ENCODE peak calls at places on chromosomes 12 and 14, in five cellular contexts. One of them, this sample, is unnamed.

GRCh38 chr12:42560977-42561376 is 28.6 kb downstream of the PRICKLE1 start:
- ATAC-seq in activated naive CD8-positive, alpha-beta T cell treated with anti-CD3 and anti-CD28 coated beads, Interleukin-2, amount 50 U/mL, for 24 hours: no peak
- ATAC-seq in IMR-90: no peak
- ATAC-seq in T-cell: no peak
- ATAC-seq in T-helper 17 cell: no peak
- ATAC-seq in this sample: no peak

GRCh38 chr14:105908481-105908911 is 382.1 kb downstream of the TMEM121 start:
- ATAC-seq in activated naive CD8-positive, alpha-beta T cell treated with anti-CD3 and anti-CD28 coated beads, Interleukin-2, amount 50 U/mL, for 24 hours: no peak
- ATAC-seq in IMR-90: no peak
- ATAC-seq in T-cell: no peak
- ATAC-seq in T-helper 17 cell: no peak
- ATAC-seq in this sample: no peak

GRCh38 chr14:94681300-94682060 is 69.3 kb downstream of the SERPINA3 start:
- ATAC-seq in activated naive CD8-positive, alpha-beta T cell treated with anti-CD3 and anti-CD28 coated beads, Interleukin-2, amount 50 U/mL, for 24 hours: no peak
- ATAC-seq in IMR-90: peak
- ATAC-seq in T-cell: no peak
- ATAC-seq in T-helper 17 cell: no peak
- ATAC-seq in this sample: peak

GRCh38 chr14:96307434-96307833 is 51.4 kb downstream of the BDKRB1 start:
- ATAC-seq in activated naive CD8-positive, alpha-beta T cell treated with anti-CD3 and anti-CD28 coated beads, Interleukin-2, amount 50 U/mL, for 24 hours: no peak
- ATAC-seq in IMR-90: no peak
- ATAC-seq in T-cell: no peak
- ATAC-seq in T-helper 17 cell: no peak
- ATAC-seq in this sample: no peak

GRCh38 chr14:68076451-68076850 is 256.9 kb downstream of the RAD51B start:
- ATAC-seq in activated naive CD8-positive, alpha-beta T cell treated with anti-CD3 and anti-CD28 coated beads, Interleukin-2, amount 50 U/mL, for 24 hours: no peak
- ATAC-seq in IMR-90: peak
- ATAC-seq in T-cell: no peak
- ATAC-seq in T-helper 17 cell: no peak
- ATAC-seq in this sample: peak

GRCh38 chr14:58765375-58765774 is 127.6 kb downstream of the DACT1 start:
- ATAC-seq in activated naive CD8-positive, alpha-beta T cell treated with anti-CD3 and anti-CD28 coated beads, Interleukin-2, amount 50 U/mL, for 24 hours: no peak
- ATAC-seq in IMR-90: no peak
- ATAC-seq in T-cell: no peak
- ATAC-seq in T-helper 17 cell: no peak
- ATAC-seq in this sample: no peak

GRCh38 chr12:64390275-64390851 is at the start of gene C12orf56:
- ATAC-seq in activated naive CD8-positive, alpha-beta T cell treated with anti-CD3 and anti-CD28 coated beads, Interleukin-2, amount 50 U/mL, for 24 hours: peak
- ATAC-seq in IMR-90: peak
- ATAC-seq in T-cell: peak
- ATAC-seq in T-helper 17 cell: peak
- ATAC-seq in this sample: peak

GRCh38 chr12:56004211-56004610 is 7.1 kb downstream of the SUOX start:
- ATAC-seq in activated naive CD8-positive, alpha-beta T cell treated with anti-CD3 and anti-CD28 coated beads, Interleukin-2, amount 50 U/mL, for 24 hours: no peak
- ATAC-seq in IMR-90: no peak
- ATAC-seq in T-cell: no peak
- ATAC-seq in T-helper 17 cell: no peak
- ATAC-seq in this sample: no peak

GRCh38 chr12:99752740-99753139 is 105.2 kb downstream of the GARIN6 start:
- ATAC-seq in activated naive CD8-positive, alpha-beta T cell treated with anti-CD3 and anti-CD28 coated beads, Interleukin-2, amount 50 U/mL, for 24 hours: no peak
- ATAC-seq in IMR-90: no peak
- ATAC-seq in T-cell: no peak
- ATAC-seq in T-helper 17 cell: no peak
- ATAC-seq in this sample: peak

GRCh38 chr12:59710964-59711363 is 115.1 kb downstream of the SLC16A7 start:
- ATAC-seq in activated naive CD8-positive, alpha-beta T cell treated with anti-CD3 and anti-CD28 coated beads, Interleukin-2, amount 50 U/mL, for 24 hours: no peak
- ATAC-seq in IMR-90: no peak
- ATAC-seq in T-cell: no peak
- ATAC-seq in T-helper 17 cell: no peak
- ATAC-seq in this sample: no peak

GRCh38 chr12:1171657-1172056 is 180.6 kb downstream of the ERC1 start:
- ATAC-seq in activated naive CD8-positive, alpha-beta T cell treated with anti-CD3 and anti-CD28 coated beads, Interleukin-2, amount 50 U/mL, for 24 hours: no peak
- ATAC-seq in IMR-90: no peak
- ATAC-seq in T-cell: no peak
- ATAC-seq in T-helper 17 cell: no peak
- ATAC-seq in this sample: peak

GRCh38 chr12:50985322-50985721 is 33.0 kb downstream of the HIGD1C start:
- ATAC-seq in activated naive CD8-positive, alpha-beta T cell treated with anti-CD3 and anti-CD28 coated beads, Interleukin-2, amount 50 U/mL, for 24 hours: peak
- ATAC-seq in IMR-90: peak
- ATAC-seq in T-cell: no peak
- ATAC-seq in T-helper 17 cell: no peak
- ATAC-seq in this sample: peak

GRCh38 chr12:105060715-105061378 is 23.4 kb downstream of the ALDH1L2 start:
- ATAC-seq in activated naive CD8-positive, alpha-beta T cell treated with anti-CD3 and anti-CD28 coated beads, Interleukin-2, amount 50 U/mL, for 24 hours: no peak
- ATAC-seq in IMR-90: no peak
- ATAC-seq in T-cell: no peak
- ATAC-seq in T-helper 17 cell: no peak
- ATAC-seq in this sample: peak

GRCh38 chr12:51932218-51933076 is 19.1 kb upstream of the ACVR1B start:
- ATAC-seq in activated naive CD8-positive, alpha-beta T cell treated with anti-CD3 and anti-CD28 coated beads, Interleukin-2, amount 50 U/mL, for 24 hours: no peak
- ATAC-seq in IMR-90: no peak
- ATAC-seq in T-cell: no peak
- ATAC-seq in T-helper 17 cell: no peak
- ATAC-seq in this sample: no peak

This sample was measured in esophagus mucosa.